ENCODE peak calls at places on chromosomes 4 and X, in eight cellular contexts. One of them, this sample, is unnamed.
A peak's percentile ranks its signal among the peaks of the same experiment; 100 is the strongest.

GRCh38 chr4:157804169-157804543 is 368.7 kb downstream of the GASK1B start:
- DNase-seq in Calu3: no peak
- DNase-seq in astrocyte of the cerebellum: no peak
- DNase-seq in endodermal cell: no peak
- DNase-seq in fibroblast of pulmonary artery: no peak
- DNase-seq in RWPE1: no peak
- DNase-seq in WTC11: no peak
- DNase-seq in adrenal gland: no peak
- DNase-seq in this sample: no peak

GRCh38 chr4:41256131-41256739 is 493 bp upstream of the UCHL1 start:
- DNase-seq in Calu3: no peak
- DNase-seq in astrocyte of the cerebellum: no peak
- DNase-seq in endodermal cell: peak; percentile 72
- DNase-seq in fibroblast of pulmonary artery: peak; percentile 49
- DNase-seq in RWPE1: no peak
- DNase-seq in WTC11: peak; percentile 17
- DNase-seq in adrenal gland: no peak
- DNase-seq in this sample: no peak

GRCh38 chr4:40046311-40046980 is 10.2 kb upstream of the N4BP2 start:
- DNase-seq in Calu3: peak; percentile 15
- DNase-seq in astrocyte of the cerebellum: peak; percentile 40
- DNase-seq in endodermal cell: no peak
- DNase-seq in fibroblast of pulmonary artery: peak; percentile 83
- DNase-seq in RWPE1: no peak
- DNase-seq in WTC11: no peak
- DNase-seq in adrenal gland: no peak
- DNase-seq in this sample: peak; percentile 72

GRCh38 chrX:154516655-154517100 is 646 bp upstream of the FAM3A start:
- DNase-seq in Calu3: no peak
- DNase-seq in astrocyte of the cerebellum: peak; percentile 28
- DNase-seq in endodermal cell: no peak
- DNase-seq in fibroblast of pulmonary artery: peak; percentile 89
- DNase-seq in RWPE1: no peak
- DNase-seq in WTC11: no peak
- DNase-seq in adrenal gland: peak; percentile 22
- DNase-seq in this sample: no peak

GRCh38 chr4:139641218-139641617 is 24.4 kb upstream of the MGST2 start:
- DNase-seq in Calu3: no peak
- DNase-seq in astrocyte of the cerebellum: no peak
- DNase-seq in endodermal cell: no peak
- DNase-seq in fibroblast of pulmonary artery: no peak
- DNase-seq in RWPE1: peak; percentile 40
- DNase-seq in WTC11: no peak
- DNase-seq in adrenal gland: no peak
- DNase-seq in this sample: peak; percentile 20

GRCh38 chr4:8274772-8275241 is 5.3 kb downstream of the HTRA3 start:
- DNase-seq in Calu3: no peak
- DNase-seq in astrocyte of the cerebellum: peak; percentile 85
- DNase-seq in endodermal cell: peak; percentile 72
- DNase-seq in fibroblast of pulmonary artery: peak; percentile 95
- DNase-seq in RWPE1: no peak
- DNase-seq in WTC11: no peak
- DNase-seq in adrenal gland: no peak
- DNase-seq in this sample: peak; percentile 24

GRCh38 chrX:44903107-44903506 is 30.1 kb downstream of the KDM6A start:
- DNase-seq in Calu3: no peak
- DNase-seq in astrocyte of the cerebellum: peak; percentile 4
- DNase-seq in endodermal cell: no peak
- DNase-seq in fibroblast of pulmonary artery: peak; percentile 54
- DNase-seq in RWPE1: peak; percentile 21
- DNase-seq in WTC11: no peak
- DNase-seq in adrenal gland: no peak
- DNase-seq in this sample: peak; percentile 83

GRCh38 chr4:6024450-6024960 is 6.3 kb upstream of the C4orf50 start:
- DNase-seq in Calu3: no peak
- DNase-seq in astrocyte of the cerebellum: no peak
- DNase-seq in endodermal cell: no peak
- DNase-seq in fibroblast of pulmonary artery: no peak
- DNase-seq in RWPE1: no peak
- DNase-seq in WTC11: no peak
- DNase-seq in adrenal gland: no peak
- DNase-seq in this sample: no peak

GRCh38 chr4:87677731-87678130 is 27.7 kb downstream of the DMP1 start:
- DNase-seq in Calu3: no peak
- DNase-seq in astrocyte of the cerebellum: no peak
- DNase-seq in endodermal cell: no peak
- DNase-seq in fibroblast of pulmonary artery: no peak
- DNase-seq in RWPE1: no peak
- DNase-seq in WTC11: no peak
- DNase-seq in adrenal gland: no peak
- DNase-seq in this sample: no peak

GRCh38 chrX:131704136-131704695 is 160.3 kb downstream of the OR13H1 start:
- DNase-seq in Calu3: no peak
- DNase-seq in astrocyte of the cerebellum: peak; percentile 83
- DNase-seq in endodermal cell: no peak
- DNase-seq in fibroblast of pulmonary artery: no peak
- DNase-seq in RWPE1: no peak
- DNase-seq in WTC11: peak; percentile 15
- DNase-seq in adrenal gland: peak; percentile 92
- DNase-seq in this sample: peak; percentile 96

GRCh38 chr4:2694691-2695090 is 61.4 kb downstream of the TNIP2 start:
- DNase-seq in Calu3: no peak
- DNase-seq in astrocyte of the cerebellum: no peak
- DNase-seq in endodermal cell: no peak
- DNase-seq in fibroblast of pulmonary artery: no peak
- DNase-seq in RWPE1: no peak
- DNase-seq in WTC11: no peak
- DNase-seq in adrenal gland: peak; percentile 45
- DNase-seq in this sample: peak; percentile 11

GRCh38 chr4:148790691-148791090 is 348.5 kb upstream of the NR3C2 start:
- DNase-seq in Calu3: peak; percentile 16
- DNase-seq in astrocyte of the cerebellum: no peak
- DNase-seq in endodermal cell: no peak
- DNase-seq in fibroblast of pulmonary artery: peak; percentile 48
- DNase-seq in RWPE1: no peak
- DNase-seq in WTC11: no peak
- DNase-seq in adrenal gland: no peak
- DNase-seq in this sample: peak; percentile 23

GRCh38 chr4:125116431-125116830 is 198.3 kb upstream of the FAT4 start:
- DNase-seq in Calu3: no peak
- DNase-seq in astrocyte of the cerebellum: no peak
- DNase-seq in endodermal cell: no peak
- DNase-seq in fibroblast of pulmonary artery: no peak
- DNase-seq in RWPE1: no peak
- DNase-seq in WTC11: no peak
- DNase-seq in adrenal gland: no peak
- DNase-seq in this sample: no peak

GRCh38 chr4:184265566-184266351 is 48.1 kb upstream of the ENPP6 start:
- DNase-seq in Calu3: peak; percentile 57
- DNase-seq in astrocyte of the cerebellum: no peak
- DNase-seq in endodermal cell: peak; percentile 54
- DNase-seq in fibroblast of pulmonary artery: peak; percentile 38
- DNase-seq in RWPE1: peak; percentile 14
- DNase-seq in WTC11: no peak
- DNase-seq in adrenal gland: no peak
- DNase-seq in this sample: peak; percentile 33

GRCh38 chr4:2925931-2926860 is 37.0 kb downstream of the NOP14 start:
- DNase-seq in Calu3: no peak
- DNase-seq in astrocyte of the cerebellum: no peak
- DNase-seq in endodermal cell: peak; percentile 39
- DNase-seq in fibroblast of pulmonary artery: no peak
- DNase-seq in RWPE1: no peak
- DNase-seq in WTC11: no peak
- DNase-seq in adrenal gland: no peak
- DNase-seq in this sample: no peak

GRCh38 chr4:168683595-168683994 is 186.7 kb downstream of the PALLD start:
- DNase-seq in Calu3: no peak
- DNase-seq in astrocyte of the cerebellum: no peak
- DNase-seq in endodermal cell: no peak
- DNase-seq in fibroblast of pulmonary artery: no peak
- DNase-seq in RWPE1: no peak
- DNase-seq in WTC11: no peak
- DNase-seq in adrenal gland: no peak
- DNase-seq in this sample: no peak

GRCh38 chr4:113810906-113811305 is 49.4 kb upstream of the CAMK2D start:
- DNase-seq in Calu3: no peak
- DNase-seq in astrocyte of the cerebellum: peak; percentile 76
- DNase-seq in endodermal cell: no peak
- DNase-seq in fibroblast of pulmonary artery: peak; percentile 63
- DNase-seq in RWPE1: no peak
- DNase-seq in WTC11: no peak
- DNase-seq in adrenal gland: no peak
- DNase-seq in this sample: peak; percentile 38

GRCh38 chrX:140360284-140360683 is 144.6 kb downstream of the SOX3 start:
- DNase-seq in Calu3: no peak
- DNase-seq in astrocyte of the cerebellum: no peak
- DNase-seq in endodermal cell: no peak
- DNase-seq in fibroblast of pulmonary artery: no peak
- DNase-seq in RWPE1: no peak
- DNase-seq in WTC11: no peak
- DNase-seq in adrenal gland: no peak
- DNase-seq in this sample: peak; percentile 39

GRCh38 chrX:95427389-95427788 is 1257.3 kb upstream of the DIAPH2 start:
- DNase-seq in Calu3: no peak
- DNase-seq in astrocyte of the cerebellum: peak; percentile 87
- DNase-seq in endodermal cell: no peak
- DNase-seq in fibroblast of pulmonary artery: no peak
- DNase-seq in RWPE1: peak; percentile 1
- DNase-seq in WTC11: no peak
- DNase-seq in adrenal gland: no peak
- DNase-seq in this sample: peak; percentile 88

GRCh38 chr4:687975-688694 is 816 bp downstream of the SLC49A3 start:
- DNase-seq in Calu3: no peak
- DNase-seq in astrocyte of the cerebellum: no peak
- DNase-seq in endodermal cell: no peak
- DNase-seq in fibroblast of pulmonary artery: no peak
- DNase-seq in RWPE1: no peak
- DNase-seq in WTC11: peak; percentile 71
- DNase-seq in adrenal gland: peak; percentile 52
- DNase-seq in this sample: no peak

GRCh38 chr4:139017861-139018260 is 2.3 kb downstream of the NOCT start:
- DNase-seq in Calu3: no peak
- DNase-seq in astrocyte of the cerebellum: no peak
- DNase-seq in endodermal cell: no peak
- DNase-seq in fibroblast of pulmonary artery: peak; percentile 49
- DNase-seq in RWPE1: no peak
- DNase-seq in WTC11: no peak
- DNase-seq in adrenal gland: no peak
- DNase-seq in this sample: peak; percentile 53

GRCh38 chr4:172983014-172983413 is 185.6 kb upstream of the GALNT7 start:
- DNase-seq in Calu3: no peak
- DNase-seq in astrocyte of the cerebellum: no peak
- DNase-seq in endodermal cell: no peak
- DNase-seq in fibroblast of pulmonary artery: peak; percentile 64
- DNase-seq in RWPE1: no peak
- DNase-seq in WTC11: no peak
- DNase-seq in adrenal gland: no peak
- DNase-seq in this sample: peak; percentile 38
- TF ChIP-seq CTCF in Calu3: no peak
- TF ChIP-seq CTCF in astrocyte of the cerebellum: no peak
- TF ChIP-seq CTCF in endodermal cell: no peak
- TF ChIP-seq CTCF in fibroblast of pulmonary artery: no peak
- TF ChIP-seq CTCF in RWPE1: no peak
- TF ChIP-seq CTCF in WTC11: no peak
- TF ChIP-seq CTCF in adrenal gland: no peak
- TF ChIP-seq CTCF in this sample: no peak

GRCh38 chr4:37188100-37188499 is 56.4 kb upstream of the NWD2 start:
- DNase-seq in Calu3: peak; percentile 2
- DNase-seq in astrocyte of the cerebellum: no peak
- DNase-seq in endodermal cell: peak; percentile 79
- DNase-seq in fibroblast of pulmonary artery: no peak
- DNase-seq in RWPE1: no peak
- DNase-seq in WTC11: peak; percentile 63
- DNase-seq in adrenal gland: no peak
- DNase-seq in this sample: peak; percentile 6
- TF ChIP-seq CTCF in Calu3: no peak
- TF ChIP-seq CTCF in astrocyte of the cerebellum: no peak
- TF ChIP-seq CTCF in endodermal cell: peak; percentile 80
- TF ChIP-seq CTCF in fibroblast of pulmonary artery: no peak
- TF ChIP-seq CTCF in RWPE1: no peak
- TF ChIP-seq CTCF in WTC11: peak; percentile 77
- TF ChIP-seq CTCF in adrenal gland: no peak
- TF ChIP-seq CTCF in this sample: no peak

GRCh38 chrX:6449946-6450345 is 85.0 kb downstream of the VCX3A start:
- DNase-seq in Calu3: no peak
- DNase-seq in astrocyte of the cerebellum: no peak
- DNase-seq in endodermal cell: no peak
- DNase-seq in fibroblast of pulmonary artery: no peak
- DNase-seq in RWPE1: no peak
- DNase-seq in WTC11: no peak
- DNase-seq in adrenal gland: no peak
- DNase-seq in this sample: no peak

GRCh38 chrX:6446588-6446987 is 88.3 kb downstream of the VCX3A start:
- DNase-seq in Calu3: no peak
- DNase-seq in astrocyte of the cerebellum: no peak
- DNase-seq in endodermal cell: no peak
- DNase-seq in fibroblast of pulmonary artery: no peak
- DNase-seq in RWPE1: no peak
- DNase-seq in WTC11: no peak
- DNase-seq in adrenal gland: no peak
- DNase-seq in this sample: no peak

GRCh38 chrX:6448003-6448402 is 86.9 kb downstream of the VCX3A start:
- DNase-seq in Calu3: no peak
- DNase-seq in astrocyte of the cerebellum: peak; percentile 41
- DNase-seq in endodermal cell: no peak
- DNase-seq in fibroblast of pulmonary artery: no peak
- DNase-seq in RWPE1: no peak
- DNase-seq in WTC11: no peak
- DNase-seq in adrenal gland: no peak
- DNase-seq in this sample: no peak
- TF ChIP-seq CTCF in Calu3: no peak
- TF ChIP-seq CTCF in astrocyte of the cerebellum: no peak
- TF ChIP-seq CTCF in endodermal cell: no peak
- TF ChIP-seq CTCF in fibroblast of pulmonary artery: no peak
- TF ChIP-seq CTCF in RWPE1: no peak
- TF ChIP-seq CTCF in WTC11: no peak
- TF ChIP-seq CTCF in adrenal gland: no peak
- TF ChIP-seq CTCF in this sample: no peak

DNA sequence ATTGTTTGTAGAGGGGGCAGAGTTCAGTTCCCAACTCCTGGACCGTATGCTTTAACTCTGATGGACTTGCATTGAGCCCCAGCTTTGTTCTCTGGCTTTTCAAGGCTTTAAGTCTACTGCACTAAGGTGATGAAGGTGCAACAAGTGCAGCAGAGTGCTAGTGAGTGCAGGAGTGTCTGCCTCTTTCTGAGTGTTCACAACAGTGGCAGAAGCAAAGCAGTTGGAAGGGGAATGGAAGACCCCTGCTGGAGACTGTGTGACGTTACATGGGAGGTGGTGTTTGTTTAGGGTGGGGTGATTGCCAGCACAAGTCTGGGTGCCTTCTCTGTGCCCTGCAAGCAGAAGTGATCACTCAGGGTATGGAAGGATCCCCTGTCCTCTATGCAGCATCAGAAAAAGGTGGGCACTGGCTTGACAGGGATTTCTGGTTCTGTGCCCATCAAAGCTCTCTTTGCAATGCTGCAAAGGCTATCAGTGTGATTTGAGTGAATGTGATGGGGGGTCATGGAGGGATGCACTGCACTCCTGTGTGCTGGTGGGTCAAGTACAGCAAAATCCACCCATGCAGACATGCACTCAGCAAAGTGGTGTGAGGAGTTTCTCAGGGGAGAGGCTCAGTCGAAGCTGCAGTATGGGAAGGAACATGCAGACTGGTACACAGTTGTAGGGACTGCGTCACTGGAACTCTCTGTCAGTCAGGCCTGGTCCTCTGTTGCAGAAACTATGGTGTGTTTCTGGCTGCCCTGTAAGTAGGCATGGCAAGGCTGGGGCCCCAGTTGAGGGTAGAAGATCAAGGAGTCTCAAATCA is 70.9 kb upstream of the UGT2B7 start:
- DNase-seq in Calu3: peak; percentile 28
- DNase-seq in astrocyte of the cerebellum: no peak
- DNase-seq in endodermal cell: peak; percentile 68
- DNase-seq in fibroblast of pulmonary artery: peak; percentile 7
- DNase-seq in RWPE1: no peak
- DNase-seq in WTC11: peak; percentile 47
- DNase-seq in adrenal gland: no peak
- DNase-seq in this sample: peak; percentile 23
- TF ChIP-seq CTCF in Calu3: peak; percentile 50
- TF ChIP-seq CTCF in astrocyte of the cerebellum: peak; percentile 39
- TF ChIP-seq CTCF in endodermal cell: peak; percentile 80
- TF ChIP-seq CTCF in fibroblast of pulmonary artery: peak; percentile 38
- TF ChIP-seq CTCF in RWPE1: no peak
- TF ChIP-seq CTCF in WTC11: peak; percentile 49
- TF ChIP-seq CTCF in adrenal gland: no peak
- TF ChIP-seq CTCF in this sample: peak; percentile 13

This sample was measured in MCF 10A.